ENCODE peak calls at places on chromosomes 6 and 20, in seven cellular contexts. K, H, Y, U, N, Q and V are unnamed samples.
A peak's percentile ranks its signal among the peaks of the same experiment; 100 is the strongest.

GRCh38 chr6:169853196-169854082 is 102.0 kb downstream of the ERMARD start:
- DNase-seq in Q (no peak), N (no peak), K (no peak), Y (no peak), U (no peak), H (no peak), V (no peak)

GRCh38 chr6:43001843-43002242 is 11.9 kb downstream of the MEA1 start:
- DNase-seq in U (no peak), K (no peak), Q (no peak), N (no peak), Y (no peak), H (no peak), V (no peak)

GRCh38 chr20:44576297-44576696 is 6.1 kb upstream of the PKIG start:
- DNase-seq in H (no peak), N (peak; percentile 66), K (peak; percentile 54), Q (no peak), U (no peak), Y (peak; percentile 77), V (peak; percentile 56)

GRCh38 chr6:41040101-41040910 is 1.3 kb upstream of the UNC5CL start:
- DNase-seq in Y (no peak), K (no peak), U (no peak), N (no peak), H (no peak), Q (no peak), V (peak; percentile 82)

GRCh38 chr6:68958327-68958726 is 323.2 kb downstream of the ADGRB3 start:
- DNase-seq in K (no peak), Q (no peak), N (peak; percentile 3), U (no peak), H (no peak), Y (no peak), V (no peak)

GRCh38 chr20:24971702-24972101 is 20.8 kb downstream of the APMAP start:
- DNase-seq in Q (no peak), U (no peak), K (no peak), N (no peak), Y (no peak), H (no peak), V (no peak)

GRCh38 chr6:130223508-130223907 is 757 bp upstream of the SAMD3 start:
- DNase-seq in U (no peak), Y (peak; percentile 74), N (peak; percentile 92), H (peak; percentile 48), K (no peak), Q (no peak), V (no peak)

GRCh38 chr20:59783020-59784010 is 150.1 kb downstream of the SYCP2 start:
- DNase-seq in Y (no peak), N (peak; percentile 75), Q (peak; percentile 82), U (peak; percentile 78), H (no peak), K (peak; percentile 12), V (peak; percentile 79)

GRCh38 chr6:125717120-125717731 is 32.2 kb upstream of the HEY2 start:
- DNase-seq in N (peak; percentile 66), Q (no peak), U (no peak), K (no peak), Y (no peak), H (no peak), V (no peak)

GRCh38 chr6:157989541-157990289 is 8.1 kb downstream of the SYNJ2 start:
- DNase-seq in Y (no peak), U (peak; percentile 91), K (no peak), Q (no peak), N (no peak), H (no peak), V (peak; percentile 88)

GRCh38 chr20:49888341-49889244 is 26.7 kb downstream of the SPATA2 start:
- DNase-seq in Q (peak; percentile 78), H (peak; percentile 31), N (peak; percentile 80), Y (peak; percentile 53), U (no peak), K (peak; percentile 48), V (peak; percentile 42)

GRCh38 chr6:85640806-85641205 is 1.9 kb downstream of the SYNCRIP start:
- DNase-seq in Y (no peak), N (no peak), Q (no peak), U (no peak), H (no peak), K (no peak), V (no peak)

GRCh38 chr20:444862-445426 is 17.4 kb downstream of the TBC1D20 start:
- DNase-seq in N (no peak), U (no peak), Q (no peak), H (no peak), Y (no peak), K (no peak), V (no peak)

GRCh38 chr6:129749749-129750120 is 39.8 kb upstream of the ARHGAP18 start:
- DNase-seq in Q (no peak), N (peak; percentile 79), H (no peak), K (no peak), Y (no peak), U (no peak), V (no peak)

GRCh38 chr20:10985536-10985935 is 311.7 kb upstream of the JAG1 start:
- DNase-seq in U (no peak), Y (no peak), K (peak; percentile 62), H (no peak), Q (no peak), N (no peak), V (no peak)